ENCODE peak calls at places on chromosomes 4 and X, in eight cellular contexts. B is breast epithelium, N is fibroblast of mammary gland, Q is AG04449, P is A549, T is astrocyte of the cerebellum, R is left ventricle myocardium inferior, X is mucosa of descending colon. O is an unnamed sample.

GRCh38 chr4:4202510-4202909 is 24.2 kb downstream of the OTOP1 start:
- DNase-seq in B (no peak), N (no peak), Q (no peak), P (no peak), T (no peak), R (no peak), X (no peak), O (no peak)

GRCh38 chrX:49040376-49040955 is 2.7 kb downstream of the TFE3 start:
- DNase-seq in B (no peak), N (peak; percentile 61), Q (no peak), P (peak; percentile 6), T (no peak), R (no peak), X (no peak), O (no peak)

GRCh38 chr4:4755306-4755705 is 104.2 kb upstream of the MSX1 start:
- DNase-seq in B (no peak), N (no peak), Q (no peak), P (no peak), T (no peak), R (no peak), X (no peak), O (no peak)

GRCh38 chrX:48894891-48895290 is 2.7 kb downstream of the TIMM17B start:
- DNase-seq in B (no peak), N (no peak), Q (no peak), P (no peak), T (no peak), R (no peak), X (no peak), O (no peak)

GRCh38 chr4:4590496-4590895 is 48.6 kb upstream of the STX18 start:
- DNase-seq in B (no peak), N (peak; percentile 90), Q (no peak), P (no peak), T (no peak), R (no peak), X (no peak), O (no peak)

GRCh38 chrX:48474127-48474526 is 1.9 kb upstream of the FTSJ1 start:
- DNase-seq in B (no peak), N (peak; percentile 43), Q (no peak), P (no peak), T (no peak), R (no peak), X (no peak), O (no peak)

GRCh38 chr4:142351958-142352357 is 494.1 kb downstream of the INPP4B start:
- DNase-seq in B (no peak), N (no peak), Q (no peak), P (no peak), T (no peak), R (no peak), X (no peak), O (no peak)

GRCh38 chr4:146336413-146336807 is 122.1 kb downstream of the REELD1 start:
- DNase-seq in B (no peak), N (peak; percentile 32), Q (no peak), P (no peak), T (no peak), R (no peak), X (no peak), O (no peak)

GRCh38 chrX:97322401-97322800 is 438.7 kb downstream of the RPA4 start:
- DNase-seq in B (no peak), N (no peak), Q (no peak), P (no peak), T (no peak), R (no peak), X (no peak), O (no peak)

GRCh38 chr4:55830048-55830447 is 10.5 kb downstream of the EXOC1L start:
- DNase-seq in B (no peak), N (no peak), Q (no peak), P (no peak), T (no peak), R (no peak), X (no peak), O (no peak)

GRCh38 chr4:37970702-37971101 is 10.5 kb downstream of the PTTG2 start:
- DNase-seq in B (peak; percentile 84), N (peak; percentile 42), Q (no peak), P (peak; percentile 26), T (no peak), R (peak; percentile 72), X (peak; percentile 85), O (no peak)

GRCh38 chrX:13101439-13102139 is 57.2 kb upstream of the FAM9C start:
- DNase-seq in B (peak; percentile 57), N (peak; percentile 96), Q (no peak), P (peak; percentile 71), T (peak; percentile 57), R (peak; percentile 54), X (peak; percentile 78), O (no peak)

GRCh38 chrX:13898084-13898483 is 81.2 kb upstream of the GPM6B start:
- DNase-seq in B (no peak), N (peak; percentile 89), Q (no peak), P (no peak), T (no peak), R (no peak), X (no peak), O (no peak)

GRCh38 chr4:145623831-145624230 is 4.6 kb downstream of the MMAA start:
- DNase-seq in B (no peak), N (peak; percentile 52), Q (no peak), P (no peak), T (no peak), R (no peak), X (no peak), O (no peak)

GRCh38 chr4:119543794-119544193 is 84.8 kb downstream of the PDE5A start:
- DNase-seq in B (no peak), N (no peak), Q (no peak), P (no peak), T (no peak), R (no peak), X (no peak), O (no peak)

GRCh38 chrX:6574762-6575161 is 39.8 kb upstream of the VCX3A start:
- DNase-seq in B (no peak), N (no peak), Q (no peak), P (no peak), T (no peak), R (no peak), X (no peak), O (no peak)
- TF ChIP-seq CTCF in B (no peak), N (no peak), Q (no peak), P (no peak), T (no peak), R (no peak), X (no peak), O (no peak)

GRCh38 chr4:22514431-22514830 is 1.4 kb downstream of the ADGRA3 start:
- DNase-seq in B (no peak), N (peak; percentile 28), Q (no peak), P (no peak), T (peak; percentile 39), R (no peak), X (no peak), O (no peak)
- H3K4me3 ChIP-seq in B (peak overlapping the region; percentile 52), N (peak overlapping the region; percentile 66), Q (peak overlapping the region; percentile 76), P (peak overlapping the region; percentile 71), T (peak overlapping the region; percentile 76), R (peak overlapping the region; percentile 72), X (no peak overlapping the region), O (no peak overlapping the region)

DNA sequence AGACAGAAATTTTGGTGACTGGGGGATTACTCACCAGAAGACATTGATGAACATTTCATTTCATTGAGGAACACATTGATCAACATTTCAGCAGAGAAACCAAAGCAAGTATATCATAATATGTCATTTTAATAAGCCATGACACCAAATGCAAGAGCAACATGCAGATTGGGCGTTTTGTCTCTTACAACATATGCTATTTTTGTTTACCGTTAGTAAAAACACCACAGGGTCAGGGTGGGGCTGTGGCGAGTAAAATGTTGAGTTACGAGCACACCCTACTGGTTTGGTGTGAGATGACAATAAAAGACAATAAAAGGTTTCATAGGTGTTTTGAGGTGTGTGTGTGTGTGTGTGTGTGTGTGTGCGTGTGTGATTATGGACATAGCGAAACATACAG is 294.5 kb downstream of the PDGFC start:
- DNase-seq in B (no peak), N (peak; percentile 60), Q (no peak), P (peak; percentile 20), T (peak; percentile 26), R (no peak), X (peak; percentile 81), O (no peak)
- TF ChIP-seq CTCF in B (no peak), N (peak; percentile 40), Q (peak; percentile 17), P (peak; percentile 43), T (peak; percentile 47), R (peak; percentile 41), X (no peak), O (no peak)

GRCh38 chr4:185737489-185738037 is 74.4 kb downstream of the SORBS2 start:
- DNase-seq in B (no peak), N (no peak), Q (no peak), P (no peak), T (no peak), R (no peak), X (no peak), O (no peak)
- H3K4me3 ChIP-seq in B (peak overlapping the region; percentile 14), N (peak overlapping the region; percentile 16), Q (no peak overlapping the region), P (no peak overlapping the region), T (peak overlapping the region; percentile 1), R (peak overlapping the region; percentile 44), X (no peak overlapping the region), O (peak overlapping the region; percentile 2)

DNA sequence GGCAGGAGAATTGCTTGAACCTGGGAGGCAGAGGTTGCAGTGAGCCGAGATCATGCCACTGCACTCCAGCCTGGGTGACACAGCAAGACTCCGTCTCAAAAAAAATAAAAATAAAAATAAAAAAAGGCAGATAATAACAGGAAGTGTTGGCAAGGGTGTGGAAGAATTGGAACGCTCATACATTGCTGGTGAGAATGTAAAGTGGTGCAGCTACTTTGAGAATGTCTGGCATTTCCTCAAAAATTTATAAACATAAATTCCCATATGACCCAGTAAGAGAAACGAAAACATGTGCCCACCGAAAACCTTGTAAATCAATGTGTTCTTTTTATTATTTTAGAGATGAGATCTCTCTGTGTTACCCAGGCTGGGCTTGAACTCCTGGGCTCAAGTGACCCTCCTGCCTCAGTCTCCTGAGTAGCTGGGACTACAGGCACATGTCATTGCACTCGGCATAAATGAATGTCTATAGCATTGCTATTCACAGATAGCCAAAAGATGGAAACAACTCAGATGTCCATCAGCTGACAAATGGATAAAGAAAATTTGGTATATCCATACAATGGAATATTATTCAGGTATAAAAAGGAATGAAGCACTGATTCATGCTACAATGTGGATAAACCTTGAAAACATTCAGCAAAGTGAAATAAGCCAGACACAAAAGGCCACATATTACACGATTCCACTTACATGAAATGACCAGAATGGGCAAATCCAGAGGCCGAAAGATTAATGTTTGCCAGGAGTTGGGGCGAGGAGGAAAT is 63.7 kb upstream of the PLAC1 start:
- DNase-seq in B (no peak), N (no peak), Q (no peak), P (no peak), T (no peak), R (no peak), X (no peak), O (no peak)
- TF ChIP-seq CTCF in B (no peak), N (no peak), Q (no peak), P (no peak), T (no peak), R (no peak), X (no peak), O (no peak)

GRCh38 chr4:181006509-181007290 is 1236.5 kb upstream of the TENM3 start:
- DNase-seq in B (no peak), N (peak; percentile 23), Q (no peak), P (no peak), T (peak; percentile 13), R (no peak), X (no peak), O (no peak)
- H3K4me3 ChIP-seq in B (peak overlapping the region; percentile 21), N (peak overlapping the region; percentile 31), Q (no peak overlapping the region), P (no peak overlapping the region), T (peak overlapping the region; percentile 23), R (peak overlapping the region; percentile 26), X (no peak overlapping the region), O (peak overlapping the region; percentile 54)